ENCODE peak calls at places on chromosome 1, in six cellular contexts. One of them, this sample, is unnamed.

GRCh38 chr1:4176841-4177240 is 276.8 kb upstream of the C1orf174 start:
- DNase-seq in transverse colon: no peak
- DNase-seq in keratinocyte: no peak
- DNase-seq in SJSA1: no peak
- DNase-seq in mucosa of descending colon: no peak
- DNase-seq in GM23248: no peak
- DNase-seq in this sample: peak; percentile 43

GRCh38 chr1:209513226-209513625 is 70.3 kb upstream of the CAMK1G start:
- DNase-seq in GM23248: peak; percentile 61
- DNase-seq in mucosa of descending colon: peak; percentile 6
- DNase-seq in SJSA1: peak; percentile 18
- DNase-seq in keratinocyte: no peak
- DNase-seq in transverse colon: no peak
- DNase-seq in this sample: no peak

GRCh38 chr1:51535006-51535592 is 16.0 kb upstream of the EPS15 start:
- DNase-seq in mucosa of descending colon: peak; percentile 79
- DNase-seq in transverse colon: peak; percentile 61
- DNase-seq in GM23248: peak; percentile 78
- DNase-seq in keratinocyte: no peak
- DNase-seq in SJSA1: peak; percentile 73
- DNase-seq in this sample: no peak

GRCh38 chr1:36966242-36966641 is 68.1 kb downstream of the GRIK3 start:
- DNase-seq in transverse colon: no peak
- DNase-seq in keratinocyte: no peak
- DNase-seq in SJSA1: no peak
- DNase-seq in GM23248: peak; percentile 34
- DNase-seq in mucosa of descending colon: peak; percentile 13
- DNase-seq in this sample: no peak

GRCh38 chr1:199616947-199617346 is 410.6 kb upstream of the NR5A2 start:
- DNase-seq in transverse colon: no peak
- DNase-seq in GM23248: no peak
- DNase-seq in mucosa of descending colon: no peak
- DNase-seq in keratinocyte: no peak
- DNase-seq in SJSA1: no peak
- DNase-seq in this sample: no peak

GRCh38 chr1:35660581-35661473 is 19.5 kb upstream of the PSMB2 start:
- DNase-seq in GM23248: peak; percentile 56
- DNase-seq in keratinocyte: no peak
- DNase-seq in mucosa of descending colon: peak; percentile 12
- DNase-seq in SJSA1: no peak
- DNase-seq in transverse colon: no peak
- DNase-seq in this sample: no peak

GRCh38 chr1:83998205-83998598 is 730 bp downstream of the TTLL7 start:
- DNase-seq in SJSA1: peak; percentile 7
- DNase-seq in keratinocyte: no peak
- DNase-seq in GM23248: no peak
- DNase-seq in mucosa of descending colon: no peak
- DNase-seq in transverse colon: no peak
- DNase-seq in this sample: no peak

GRCh38 chr1:220874201-220874655 is 5.0 kb upstream of the HLX start:
- DNase-seq in keratinocyte: no peak
- DNase-seq in GM23248: peak; percentile 74
- DNase-seq in mucosa of descending colon: peak; percentile 72
- DNase-seq in SJSA1: peak; percentile 49
- DNase-seq in transverse colon: peak; percentile 50
- DNase-seq in this sample: peak; percentile 78

GRCh38 chr1:235244969-235245592 is 82.9 kb downstream of the ARID4B start:
- DNase-seq in GM23248: no peak
- DNase-seq in SJSA1: no peak
- DNase-seq in transverse colon: no peak
- DNase-seq in keratinocyte: no peak
- DNase-seq in mucosa of descending colon: no peak
- DNase-seq in this sample: no peak

GRCh38 chr1:26094677-26095383 is 16.8 kb upstream of the PDIK1L start:
- DNase-seq in mucosa of descending colon: no peak
- DNase-seq in GM23248: peak; percentile 18
- DNase-seq in keratinocyte: no peak
- DNase-seq in SJSA1: no peak
- DNase-seq in transverse colon: no peak
- DNase-seq in this sample: peak; percentile 77

GRCh38 chr1:154941332-154941995 is 4.9 kb upstream of the PMVK start:
- DNase-seq in keratinocyte: no peak
- DNase-seq in GM23248: no peak
- DNase-seq in SJSA1: no peak
- DNase-seq in transverse colon: no peak
- DNase-seq in mucosa of descending colon: no peak
- DNase-seq in this sample: peak; percentile 86

GRCh38 chr1:78143673-78144072 is 97.9 kb downstream of the GIPC2 start:
- DNase-seq in mucosa of descending colon: no peak
- DNase-seq in SJSA1: no peak
- DNase-seq in GM23248: no peak
- DNase-seq in transverse colon: no peak
- DNase-seq in keratinocyte: no peak
- DNase-seq in this sample: no peak

GRCh38 chr1:110879758-110880606 is 7.0 kb downstream of the CD53 start:
- DNase-seq in mucosa of descending colon: peak; percentile 27
- DNase-seq in keratinocyte: no peak
- DNase-seq in transverse colon: peak; percentile 15
- DNase-seq in SJSA1: no peak
- DNase-seq in GM23248: peak; percentile 16
- DNase-seq in this sample: no peak

GRCh38 chr1:53732912-53733317 is 6.0 kb downstream of the GLIS1 start:
- DNase-seq in GM23248: peak; percentile 93
- DNase-seq in SJSA1: peak; percentile 85
- DNase-seq in mucosa of descending colon: no peak
- DNase-seq in transverse colon: no peak
- DNase-seq in keratinocyte: no peak
- DNase-seq in this sample: no peak

GRCh38 chr1:1554550-1554925 is 14.1 kb upstream of the TMEM240 start:
- DNase-seq in mucosa of descending colon: no peak
- DNase-seq in keratinocyte: no peak
- DNase-seq in GM23248: peak; percentile 37
- DNase-seq in transverse colon: no peak
- DNase-seq in SJSA1: peak; percentile 26
- DNase-seq in this sample: no peak

GRCh38 chr1:177368255-177368654 is 197.5 kb downstream of the BRINP2 start:
- DNase-seq in transverse colon: no peak
- DNase-seq in keratinocyte: no peak
- DNase-seq in GM23248: peak; percentile 47
- DNase-seq in SJSA1: no peak
- DNase-seq in mucosa of descending colon: no peak
- DNase-seq in this sample: no peak

GRCh38 chr1:11741919-11742598 is 6.1 kb downstream of the AGTRAP start:
- DNase-seq in mucosa of descending colon: no peak
- DNase-seq in SJSA1: no peak
- DNase-seq in GM23248: no peak
- DNase-seq in transverse colon: no peak
- DNase-seq in keratinocyte: no peak
- DNase-seq in this sample: peak; percentile 50

GRCh38 chr1:192170196-192170984 is 12.1 kb downstream of the RGS18 start:
- DNase-seq in SJSA1: no peak
- DNase-seq in GM23248: no peak
- DNase-seq in transverse colon: no peak
- DNase-seq in mucosa of descending colon: no peak
- DNase-seq in keratinocyte: no peak
- DNase-seq in this sample: no peak

GRCh38 chr1:43238104-43238503 is 31.7 kb upstream of the TMEM125 start:
- DNase-seq in keratinocyte: no peak
- DNase-seq in transverse colon: peak; percentile 83
- DNase-seq in GM23248: peak; percentile 77
- DNase-seq in SJSA1: peak; percentile 36
- DNase-seq in mucosa of descending colon: peak; percentile 92
- DNase-seq in this sample: no peak

GRCh38 chr1:244918422-244919319 is 54.3 kb upstream of the HNRNPU start:
- DNase-seq in transverse colon: peak; percentile 44
- DNase-seq in SJSA1: peak; percentile 37
- DNase-seq in keratinocyte: no peak
- DNase-seq in GM23248: peak; percentile 59
- DNase-seq in mucosa of descending colon: peak; percentile 45
- DNase-seq in this sample: peak; percentile 89

GRCh38 chr1:9473032-9473792 is 66.1 kb upstream of the SLC25A33 start:
- DNase-seq in GM23248: peak; percentile 98
- DNase-seq in mucosa of descending colon: peak; percentile 68
- DNase-seq in keratinocyte: peak; percentile 96
- DNase-seq in SJSA1: peak; percentile 63
- DNase-seq in transverse colon: peak; percentile 76
- DNase-seq in this sample: no peak

DNA sequence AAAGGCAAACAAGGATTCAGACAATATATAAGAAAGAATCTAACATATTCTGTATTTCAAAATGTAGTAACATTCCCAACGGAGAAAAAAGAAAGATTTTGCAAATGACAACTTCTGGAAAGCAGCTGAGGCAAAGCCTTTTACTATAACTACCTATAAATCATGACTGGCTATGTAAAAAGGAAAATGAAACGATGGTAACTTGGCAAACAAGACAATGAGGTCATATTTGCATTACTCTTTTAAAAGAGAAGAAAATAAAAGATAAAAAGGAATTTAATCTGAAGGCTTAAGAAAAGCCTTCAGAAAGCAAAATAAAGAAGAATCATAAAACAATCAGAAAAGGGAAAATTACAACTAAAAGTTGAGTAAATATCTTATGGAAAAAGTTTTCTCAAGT is 25.1 kb upstream of the ASPM start:
- DNase-seq in mucosa of descending colon: no peak
- DNase-seq in SJSA1: no peak
- DNase-seq in GM23248: peak; percentile 20
- DNase-seq in transverse colon: no peak
- DNase-seq in keratinocyte: no peak
- DNase-seq in this sample: no peak
- H3K36me3 ChIP-seq in mucosa of descending colon: no peaks in the 10 kb centered on the region
- H3K36me3 ChIP-seq in SJSA1: peaks cover 31% of the 10 kb centered on the region
- H3K36me3 ChIP-seq in GM23248: peaks cover 49% of the 10 kb centered on the region
- H3K36me3 ChIP-seq in transverse colon: no peaks in the 10 kb centered on the region
- H3K36me3 ChIP-seq in keratinocyte: peaks cover 8% of the 10 kb centered on the region
- H3K36me3 ChIP-seq in this sample: peaks cover 11% of the 10 kb centered on the region

DNA sequence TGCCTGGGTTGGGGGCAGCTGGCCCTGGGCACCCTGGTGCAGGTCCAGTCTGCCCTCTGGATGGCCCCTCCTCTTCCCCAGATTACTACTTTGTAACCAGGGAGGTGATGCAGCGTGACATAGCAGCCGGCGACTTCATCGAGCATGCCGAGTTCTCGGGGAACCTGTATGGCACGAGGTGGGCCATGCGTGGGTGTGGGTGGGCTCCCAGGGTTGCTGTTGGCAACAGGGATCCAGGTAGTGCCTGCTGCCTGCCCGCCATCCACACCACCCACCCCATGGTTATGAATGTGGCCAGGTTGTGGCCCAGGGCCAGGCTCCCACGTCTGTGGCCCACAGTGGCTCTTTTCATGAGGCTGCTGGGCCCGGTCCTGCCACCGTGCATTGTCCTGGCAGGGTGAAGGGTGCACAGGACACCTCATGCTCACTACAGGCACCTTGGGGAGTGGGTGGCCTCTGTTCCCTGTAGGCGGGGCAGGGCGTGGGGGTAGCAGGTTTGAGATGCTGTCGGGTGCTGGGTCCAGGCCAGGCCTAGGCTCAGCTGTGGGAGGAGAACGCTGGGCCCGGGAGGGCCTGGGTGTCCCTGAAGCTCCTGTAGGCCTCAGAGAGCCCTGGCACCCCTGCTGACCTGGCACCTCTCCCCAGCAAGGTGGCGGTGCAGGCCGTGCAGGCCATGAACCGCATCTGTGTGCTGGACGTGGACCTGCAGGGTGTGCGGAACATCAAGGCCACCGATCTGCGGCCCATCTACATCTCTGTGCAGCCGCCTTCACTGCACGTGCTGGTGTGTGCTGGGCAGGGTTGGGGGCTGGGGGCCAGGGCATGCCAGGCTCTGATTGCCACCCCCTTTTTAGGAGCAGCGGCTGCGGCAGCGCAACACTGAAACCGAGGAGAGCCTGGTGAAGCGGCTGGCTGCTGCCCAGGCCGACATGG is 2.7 kb upstream of the GJC2 start:
- DNase-seq in keratinocyte: no peak
- DNase-seq in mucosa of descending colon: no peak
- DNase-seq in transverse colon: no peak
- DNase-seq in GM23248: no peak
- DNase-seq in SJSA1: no peak
- DNase-seq in this sample: no peak
- H3K36me3 ChIP-seq in keratinocyte: peaks cover 51% of the 10 kb centered on the region
- H3K36me3 ChIP-seq in mucosa of descending colon: no peaks in the 10 kb centered on the region
- H3K36me3 ChIP-seq in transverse colon: no peaks in the 10 kb centered on the region
- H3K36me3 ChIP-seq in GM23248: no peaks in the 10 kb centered on the region
- H3K36me3 ChIP-seq in SJSA1: peaks cover 78% of the 10 kb centered on the region
- H3K36me3 ChIP-seq in this sample: peaks cover 55% of the 10 kb centered on the region

DNA sequence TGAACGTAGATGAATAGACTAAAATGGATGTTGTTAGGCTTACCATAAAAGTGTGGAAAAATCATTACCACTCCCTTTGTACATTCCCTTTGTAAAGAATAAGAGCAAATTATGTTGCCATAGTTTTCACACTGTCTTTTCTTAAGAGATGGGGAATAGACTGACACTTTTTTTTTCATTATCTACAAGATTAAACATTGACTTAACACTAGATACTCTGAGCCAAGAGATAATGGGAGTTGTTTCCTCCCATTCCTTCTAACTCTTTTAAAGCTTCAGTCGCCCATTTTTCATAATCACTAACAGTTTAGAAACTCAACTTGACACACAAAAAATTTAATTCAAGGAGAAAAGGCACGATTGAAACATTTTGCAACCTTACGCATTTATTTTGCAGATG is 10.1 kb downstream of the AIDA start:
- DNase-seq in SJSA1: no peak
- DNase-seq in mucosa of descending colon: no peak
- DNase-seq in keratinocyte: no peak
- DNase-seq in GM23248: no peak
- DNase-seq in transverse colon: no peak
- DNase-seq in this sample: no peak
- H3K36me3 ChIP-seq in SJSA1: peaks cover 46% of the 10 kb centered on the region
- H3K36me3 ChIP-seq in mucosa of descending colon: no peaks in the 10 kb centered on the region
- H3K36me3 ChIP-seq in keratinocyte: peaks cover 11% of the 10 kb centered on the region
- H3K36me3 ChIP-seq in GM23248: peaks cover 40% of the 10 kb centered on the region
- H3K36me3 ChIP-seq in transverse colon: peaks cover 2% of the 10 kb centered on the region
- H3K36me3 ChIP-seq in this sample: peaks cover 42% of the 10 kb centered on the region

DNA sequence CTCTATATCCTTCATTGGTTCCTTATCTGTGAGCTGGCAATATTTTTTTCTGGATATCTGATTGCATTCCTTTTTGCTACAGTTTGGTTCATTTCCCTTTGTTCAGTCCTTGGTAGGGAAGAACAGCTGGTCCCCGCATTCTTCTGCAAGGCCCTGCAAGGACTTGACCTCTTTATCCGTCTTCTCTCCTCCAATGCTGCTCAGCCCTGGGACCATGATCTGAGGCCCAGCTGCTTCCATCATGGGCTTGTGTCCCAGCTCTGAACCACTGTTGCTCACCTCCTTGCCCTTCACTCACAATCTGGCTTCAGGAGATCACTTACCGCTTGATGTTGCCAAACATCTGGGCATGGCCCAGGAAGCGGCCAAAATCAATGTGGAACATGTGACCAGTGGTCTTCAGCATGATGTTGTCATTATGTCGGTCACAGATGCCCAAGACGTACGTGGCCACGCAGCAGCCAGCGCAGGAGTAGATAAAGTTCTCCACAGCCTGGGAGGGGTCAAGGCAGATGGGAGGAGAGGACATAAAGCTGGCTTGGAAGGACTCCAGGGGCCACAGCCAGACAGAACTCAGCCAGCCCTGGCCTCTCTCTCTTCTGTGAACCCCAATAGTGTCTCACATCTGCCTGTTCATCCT is 22.6 kb upstream of the PPP1R15B start:
- DNase-seq in keratinocyte: no peak
- DNase-seq in mucosa of descending colon: no peak
- DNase-seq in GM23248: no peak
- DNase-seq in transverse colon: no peak
- DNase-seq in SJSA1: no peak
- DNase-seq in this sample: no peak
- H3K36me3 ChIP-seq in keratinocyte: no peaks in the 10 kb centered on the region
- H3K36me3 ChIP-seq in mucosa of descending colon: peaks cover 7% of the 10 kb centered on the region
- H3K36me3 ChIP-seq in GM23248: no peaks in the 10 kb centered on the region
- H3K36me3 ChIP-seq in transverse colon: no peaks in the 10 kb centered on the region
- H3K36me3 ChIP-seq in SJSA1: no peaks in the 10 kb centered on the region
- H3K36me3 ChIP-seq in this sample: peaks cover 79% of the 10 kb centered on the region

GRCh38 chr1:65734976-65735375 is 57.7 kb upstream of the PDE4B start:
- DNase-seq in transverse colon: no peak
- DNase-seq in keratinocyte: no peak
- DNase-seq in SJSA1: no peak
- DNase-seq in mucosa of descending colon: no peak
- DNase-seq in GM23248: peak; percentile 48
- DNase-seq in this sample: no peak
- H3K36me3 ChIP-seq in transverse colon: no peaks in the 10 kb centered on the region
- H3K36me3 ChIP-seq in keratinocyte: no peaks in the 10 kb centered on the region
- H3K36me3 ChIP-seq in SJSA1: no peaks in the 10 kb centered on the region
- H3K36me3 ChIP-seq in mucosa of descending colon: no peaks in the 10 kb centered on the region
- H3K36me3 ChIP-seq in GM23248: no peaks in the 10 kb centered on the region
- H3K36me3 ChIP-seq in this sample: no peaks in the 10 kb centered on the region